ENCODE peak calls at places on chromosomes 16 and 17, in ten cellular contexts. G, S, Y, C, I, E, K, N, F and Q are unnamed samples.

GRCh38 chr16:22274916-22275315 is 22.3 kb upstream of the POLR3E start:
- DNase-seq in G (no peak), S (no peak), Y (no peak), C (no peak), I (no peak), E (no peak), K (no peak), N (no peak), F (no peak), Q (no peak)

GRCh38 chr17:34386925-34387550 is 24.0 kb upstream of the CCL1 start:
- DNase-seq in G (peak; percentile 54), S (no peak), Y (peak; percentile 10), C (no peak), I (no peak), E (no peak), K (no peak), N (no peak), F (no peak), Q (no peak)

GRCh38 chr17:66403846-66404597 is 101.6 kb downstream of the PRKCA start:
- DNase-seq in G (peak; percentile 46), S (no peak), Y (no peak), C (no peak), I (no peak), E (no peak), K (no peak), N (no peak), F (no peak), Q (no peak)

GRCh38 chr17:15651583-15652110 is 32.1 kb upstream of the FBXW10B start:
- DNase-seq in G (peak; percentile 97), S (peak; percentile 87), Y (peak; percentile 95), C (peak; percentile 34), I (peak; percentile 91), E (no peak), K (peak; percentile 83), N (no peak), F (peak; percentile 87), Q (peak; percentile 93)

GRCh38 chr16:79758615-79759346 is 158.2 kb upstream of the MAF start:
- DNase-seq in G (no peak), S (no peak), Y (no peak), C (no peak), I (no peak), E (no peak), K (no peak), N (no peak), F (no peak), Q (no peak)

GRCh38 chr17:29461807-29462206 is 71.6 kb downstream of the TAOK1 start:
- DNase-seq in G (no peak), S (no peak), Y (no peak), C (no peak), I (no peak), E (no peak), K (no peak), N (no peak), F (no peak), Q (no peak)

GRCh38 chr17:61551255-61551742 is 39.7 kb downstream of the NACA2 start:
- DNase-seq in G (peak; percentile 65), S (no peak), Y (no peak), C (peak; percentile 46), I (peak; percentile 42), E (no peak), K (no peak), N (no peak), F (no peak), Q (no peak)

GRCh38 chr16:54316095-54316494 is 29.5 kb upstream of the IRX3 start:
- DNase-seq in G (no peak), S (no peak), Y (no peak), C (no peak), I (no peak), E (no peak), K (no peak), N (no peak), F (no peak), Q (no peak)

GRCh38 chr17:28570716-28571254 is 539 bp downstream of the PIGS start:
- DNase-seq in G (no peak), S (peak; percentile 17), Y (no peak), C (peak; percentile 56), I (peak; percentile 44), E (peak; percentile 56), K (no peak), N (no peak), F (peak; percentile 47), Q (no peak)

GRCh38 chr17:82287849-82288601 is 14.5 kb upstream of the CSNK1D start:
- DNase-seq in G (peak; percentile 87), S (peak; percentile 79), Y (peak; percentile 88), C (no peak), I (no peak), E (no peak), K (no peak), N (no peak), F (peak; percentile 97), Q (peak; percentile 88)

GRCh38 chr17:18226284-18226945 is 980 bp downstream of the LLGL1 start:
- DNase-seq in G (peak; percentile 22), S (no peak), Y (no peak), C (no peak), I (no peak), E (no peak), K (no peak), N (no peak), F (no peak), Q (no peak)

GRCh38 chr17:79609616-79610150 is 1.2 kb downstream of the RBFOX3 start:
- DNase-seq in G (no peak), S (no peak), Y (no peak), C (no peak), I (no peak), E (no peak), K (no peak), N (no peak), F (no peak), Q (no peak)

GRCh38 chr16:58797137-58797801 is 63.2 kb upstream of the GOT2 start:
- DNase-seq in G (no peak), S (no peak), Y (no peak), C (no peak), I (no peak), E (no peak), K (no peak), N (no peak), F (no peak), Q (no peak)
- TF ChIP-seq CTCF in G (no peak), S (no peak), Y (no peak), C (no peak), I (no peak), E (no peak), K (no peak), N (no peak), F (no peak), Q (no peak)

DNA sequence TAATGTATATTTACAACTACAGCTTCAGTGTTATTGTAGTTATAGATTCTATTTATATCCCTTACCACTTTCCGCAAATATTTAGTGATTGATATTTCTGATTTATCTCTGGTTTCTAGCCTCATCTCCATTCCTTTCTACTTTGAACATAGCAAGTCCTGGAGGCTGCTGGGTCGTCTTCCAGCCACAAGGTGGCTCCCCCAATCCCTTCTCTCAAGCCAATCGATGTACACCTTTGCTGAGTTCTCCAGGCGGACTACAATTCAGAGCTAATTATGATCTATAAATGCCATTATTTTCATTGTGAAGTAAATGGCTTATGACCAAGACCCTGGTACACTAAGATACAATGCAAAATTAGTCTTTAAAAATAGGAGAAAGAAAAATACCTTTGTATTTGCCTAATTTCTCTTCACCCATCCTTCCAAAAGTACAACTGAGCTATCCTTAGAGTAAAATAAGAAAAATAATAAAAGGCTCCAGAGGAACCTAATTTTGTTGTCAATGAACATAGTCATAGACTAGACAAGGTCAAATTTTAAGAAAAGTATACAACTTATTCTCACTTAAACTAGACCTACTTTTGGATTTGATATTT is 122.1 kb downstream of the SKAP1 start:
- DNase-seq in G (peak; percentile 70), S (peak; percentile 79), Y (peak; percentile 10), C (peak; percentile 43), I (peak; percentile 76), E (peak; percentile 53), K (no peak), N (peak; percentile 11), F (peak; percentile 70), Q (peak; percentile 36)
- TF ChIP-seq CTCF in G (peak; percentile 97), S (peak; percentile 95), Y (peak; percentile 51), C (peak; percentile 83), I (peak; percentile 95), E (peak; percentile 90), K (peak; percentile 90), N (peak; percentile 88), F (peak; percentile 26), Q (peak; percentile 53)

GRCh38 chr16:12881771-12882170 is 19.6 kb upstream of the SHISA9 start:
- DNase-seq in G (no peak), S (no peak), Y (no peak), C (no peak), I (no peak), E (no peak), K (no peak), N (no peak), F (no peak), Q (no peak)
- TF ChIP-seq CTCF in G (no peak), S (no peak), Y (no peak), C (no peak), I (no peak), E (no peak), K (no peak), N (no peak), F (no peak), Q (no peak)

GRCh38 chr16:57476546-57477410 is 9.5 kb downstream of the DOK4 start:
- DNase-seq in G (peak; percentile 10), S (no peak), Y (no peak), C (no peak), I (peak; percentile 32), E (no peak), K (no peak), N (no peak), F (no peak), Q (no peak)

GRCh38 chr16:57474671-57475661 is 11.3 kb downstream of the DOK4 start:
- DNase-seq in G (no peak), S (no peak), Y (no peak), C (no peak), I (no peak), E (no peak), K (no peak), N (no peak), F (no peak), Q (no peak)

GRCh38 chr16:57477531-57478202 is 8.6 kb downstream of the DOK4 start:
- DNase-seq in G (no peak), S (no peak), Y (no peak), C (no peak), I (peak; percentile 46), E (no peak), K (no peak), N (no peak), F (no peak), Q (no peak)

GRCh38 chr16:57473906-57474305 is 11.4 kb downstream of the POLR2C start:
- DNase-seq in G (no peak), S (no peak), Y (no peak), C (no peak), I (no peak), E (no peak), K (no peak), N (no peak), F (no peak), Q (no peak)

DNA sequence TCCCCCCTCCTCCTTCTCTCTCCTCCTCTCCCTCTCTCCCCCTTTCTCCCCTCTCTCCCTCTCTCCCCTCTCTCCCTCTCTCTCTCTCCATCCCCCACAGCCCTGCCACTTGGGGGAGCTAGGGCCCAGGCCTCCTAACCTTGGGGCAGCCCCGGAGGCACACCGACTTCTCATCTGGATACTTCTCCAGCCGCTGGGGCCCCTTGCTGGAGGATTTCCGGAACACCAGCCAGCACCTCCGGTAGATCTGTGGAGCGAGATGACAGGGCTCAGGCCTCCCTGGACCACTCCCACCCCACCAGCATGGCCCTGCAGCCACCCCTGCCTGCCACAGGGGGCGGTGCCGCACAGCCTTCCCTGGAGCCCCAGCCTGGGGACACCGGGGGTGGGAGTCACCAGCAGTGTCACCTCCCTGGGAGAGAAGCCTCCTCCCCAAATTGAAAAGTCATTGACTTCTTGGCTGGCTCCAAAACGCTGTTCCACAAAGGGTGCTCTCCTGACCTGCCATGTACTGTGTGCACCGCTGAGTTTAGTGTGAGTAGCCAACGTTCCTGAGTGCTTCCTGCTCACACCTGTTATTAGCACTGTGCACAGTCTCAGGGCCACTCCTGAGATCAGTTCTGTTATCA is 10.5 kb downstream of the DOK4 start:
- DNase-seq in G (peak; percentile 63), S (peak; percentile 43), Y (no peak), C (peak; percentile 88), I (peak; percentile 77), E (peak; percentile 81), K (no peak), N (peak; percentile 59), F (no peak), Q (no peak)
- TF ChIP-seq CTCF in G (peak; percentile 63), S (peak; percentile 26), Y (peak; percentile 55), C (peak; percentile 70), I (peak; percentile 77), E (peak; percentile 87), K (peak; percentile 81), N (peak; percentile 67), F (no peak), Q (peak; percentile 4)